ENCODE peak calls at places on chromosome 5, in four cellular contexts. R, P, I and Y are unnamed samples.

GRCh38 chr5:83718936-83719495 is 1.6 kb downstream of the HAPLN1 start:
- DNase-seq in P (no peak), R (no peak), I (no peak), Y (no peak)

GRCh38 chr5:100900142-100900795 is 2.8 kb downstream of the ST8SIA4 start:
- DNase-seq in P (no peak), R (no peak), I (no peak), Y (peak)

GRCh38 chr5:172506921-172507320 is 52.6 kb upstream of the SH3PXD2B start:
- DNase-seq in R (no peak), I (no peak), P (no peak), Y (no peak)

GRCh38 chr5:77120706-77121105 is 33.6 kb upstream of the ZBED3 start:
- DNase-seq in I (no peak), P (no peak), R (no peak), Y (no peak)

GRCh38 chr5:180795771-180796313 is 6.8 kb downstream of the MGAT1 start:
- DNase-seq in I (no peak), R (no peak), P (no peak), Y (no peak)

GRCh38 chr5:154849261-154849660 is 1.1 kb downstream of the FAXDC2 start:
- DNase-seq in P (no peak), I (no peak), R (no peak), Y (no peak)

GRCh38 chr5:167205881-167206280 is 1085.6 kb upstream of the WWC1 start:
- DNase-seq in P (no peak), I (no peak), R (no peak), Y (no peak)

GRCh38 chr5:179495906-179496455 is 54.4 kb upstream of the RUFY1 start:
- DNase-seq in P (no peak), I (no peak), R (no peak), Y (no peak)

GRCh38 chr5:94288937-94289336 is 329.5 kb downstream of the KIAA0825 start:
- DNase-seq in R (no peak), P (no peak), I (no peak), Y (no peak)

GRCh38 chr5:132812949-132813598 is at the start of gene SOWAHA:
- DNase-seq in R (peak), P (no peak), I (no peak), Y (peak)

GRCh38 chr5:50962934-50963646 is 296.7 kb downstream of the PARP8 start:
- DNase-seq in I (peak), P (peak), R (peak), Y (peak)

GRCh38 chr5:139747583-139748504 is 47.8 kb upstream of the PSD2 start:
- DNase-seq in R (no peak), P (peak), I (no peak), Y (peak)

GRCh38 chr5:120610145-120610544 is 146.0 kb downstream of the PRR16 start:
- DNase-seq in R (no peak), I (no peak), P (no peak), Y (no peak)

GRCh38 chr5:111733571-111733970 is 23.4 kb downstream of the NREP start:
- DNase-seq in P (no peak), R (no peak), I (no peak), Y (no peak)

GRCh38 chr5:174972291-174972690 is 247.9 kb downstream of the MSX2 start:
- DNase-seq in R (no peak), P (no peak), I (no peak), Y (peak)

GRCh38 chr5:177310332-177310731 is 1.4 kb downstream of the MXD3 start:
- DNase-seq in I (no peak), P (no peak), R (no peak), Y (no peak)

GRCh38 chr5:127746756-127747155 is 43.6 kb downstream of the CCDC192 start:
- DNase-seq in I (no peak), P (no peak), R (peak), Y (no peak)

GRCh38 chr5:4018968-4019766 is 423.5 kb downstream of the IRX1 start:
- DNase-seq in P (no peak), R (no peak), I (no peak), Y (no peak)

GRCh38 chr5:127367029-127367428 is 76.4 kb downstream of the MEGF10 start:
- DNase-seq in I (no peak), R (no peak), P (no peak), Y (no peak)

GRCh38 chr5:74864823-74865222 is 1.4 kb downstream of the FAM169A start:
- DNase-seq in P (no peak), I (peak), R (no peak), Y (no peak)

GRCh38 chr5:39566891-39567290 is 142.1 kb upstream of the DAB2 start:
- DNase-seq in I (no peak), P (no peak), R (no peak), Y (no peak)

GRCh38 chr5:39714036-39714698 is 289.4 kb upstream of the DAB2 start:
- DNase-seq in R (peak), P (peak), I (peak), Y (peak)

GRCh38 chr5:125160787-125161502 is 414.5 kb upstream of the ZNF608 start:
- DNase-seq in R (no peak), P (no peak), I (no peak), Y (no peak)

GRCh38 chr5:100004969-100005368 is 530.2 kb upstream of the FAM174A start:
- DNase-seq in P (no peak), I (no peak), R (no peak), Y (no peak)

GRCh38 chr5:164532226-164532937 is 1027.0 kb downstream of the MAT2B start:
- DNase-seq in R (no peak), I (no peak), P (no peak), Y (no peak)

GRCh38 chr5:33367396-33367795 is 73.4 kb upstream of the TARS1 start:
- DNase-seq in P (no peak), R (no peak), I (no peak), Y (no peak)

GRCh38 chr5:100708625-100709171 is 173.5 kb downstream of the FAM174A start:
- DNase-seq in P (no peak), R (no peak), I (no peak), Y (no peak)

GRCh38 chr5:67211926-67212325 is 15.3 kb upstream of the CD180 start:
- DNase-seq in I (no peak), P (no peak), R (no peak), Y (no peak)

GRCh38 chr5:140341591-140341990 is 4.8 kb downstream of the HBEGF start:
- DNase-seq in R (no peak), I (no peak), P (no peak), Y (no peak)

GRCh38 chr5:148437249-148437648 is 53.5 kb downstream of the FBXO38 start:
- DNase-seq in P (no peak), I (no peak), R (no peak), Y (no peak)

GRCh38 chr5:56951131-56951945 is 585 bp downstream of the MIER3 start:
- DNase-seq in I (no peak), R (peak), P (no peak), Y (peak)
- TF ChIP-seq JUNB in I (no peak), R (no peak), P (no peak), Y (no peak)

DNA sequence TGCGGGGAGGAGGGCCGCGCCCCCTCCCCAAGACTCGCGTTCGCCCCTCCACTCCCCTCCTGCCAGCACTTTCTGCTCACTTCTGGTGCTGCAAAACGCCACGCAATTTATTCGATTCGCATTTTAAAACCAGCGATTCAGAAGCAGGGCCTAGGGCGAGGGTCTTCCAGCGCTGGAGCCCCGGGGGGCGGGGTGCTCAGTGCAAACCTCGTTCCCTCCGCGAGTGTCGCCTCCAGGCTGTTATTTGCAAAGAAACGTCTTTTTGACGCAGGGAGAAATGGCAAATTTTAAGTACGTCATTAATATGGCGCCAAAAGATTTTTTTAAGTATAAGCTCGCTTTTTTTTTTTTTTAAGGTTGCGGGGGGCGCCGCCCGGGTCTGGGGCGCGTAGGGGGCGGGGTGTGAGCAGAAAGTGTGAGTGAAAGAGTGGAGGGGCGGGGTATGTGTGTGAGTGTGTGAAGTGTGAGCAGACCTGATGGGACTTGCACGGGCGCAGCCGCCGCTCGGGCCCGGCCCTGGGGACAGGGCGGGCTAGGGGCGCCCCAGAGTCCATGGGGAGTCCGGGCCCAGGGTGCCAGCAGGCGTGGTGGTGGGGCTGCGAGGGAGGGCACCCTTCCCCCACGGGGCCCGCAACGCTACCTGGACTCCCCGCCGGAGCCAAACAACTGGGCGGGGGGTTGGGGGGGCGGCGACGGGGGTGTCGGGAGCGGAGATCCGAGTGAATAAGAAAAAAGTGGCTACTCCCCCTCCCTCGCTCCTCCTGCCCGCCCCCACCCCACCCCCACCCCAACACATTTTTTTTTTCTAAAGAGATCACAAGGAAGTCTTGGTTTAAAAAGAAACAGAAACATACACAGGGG is at the start of gene JADE2:
- DNase-seq in I (peak), P (peak), R (peak), Y (peak)
- TF ChIP-seq JUNB in I (no peak), P (no peak), R (no peak), Y (no peak)

GRCh38 chr5:137565450-137565849 is 66.3 kb upstream of the SPOCK1 start:
- DNase-seq in R (no peak), I (no peak), P (no peak), Y (no peak)
- TF ChIP-seq JUNB in R (no peak), I (no peak), P (no peak), Y (no peak)

GRCh38 chr5:92403308-92403707 is 1020.2 kb upstream of the ARRDC3 start:
- DNase-seq in I (no peak), R (no peak), P (no peak), Y (no peak)
- TF ChIP-seq JUNB in I (no peak), R (no peak), P (no peak), Y (no peak)

GRCh38 chr5:135654646-135655045 is 75.9 kb upstream of the CXCL14 start:
- DNase-seq in P (no peak), R (no peak), I (no peak), Y (no peak)

GRCh38 chr5:135648109-135648508 is 69.3 kb upstream of the CXCL14 start:
- DNase-seq in P (no peak), I (no peak), R (no peak), Y (no peak)

GRCh38 chr5:135655326-135655725 is 76.5 kb upstream of the CXCL14 start:
- DNase-seq in P (no peak), R (no peak), I (no peak), Y (no peak)

GRCh38 chr5:135650081-135650480 is 71.3 kb upstream of the CXCL14 start:
- DNase-seq in R (no peak), I (no peak), P (no peak), Y (no peak)

GRCh38 chr5:135651156-135651555 is 72.4 kb upstream of the CXCL14 start:
- DNase-seq in P (no peak), R (no peak), I (no peak), Y (no peak)
- TF ChIP-seq JUNB in P (no peak), R (no peak), I (no peak), Y (no peak)

GRCh38 chr5:21862986-21863385 is 990.2 kb downstream of the CDH12 start:
- DNase-seq in P (no peak), I (no peak), R (no peak), Y (no peak)
- TF ChIP-seq JUNB in P (no peak), I (no peak), R (no peak), Y (no peak)

GRCh38 chr5:151084363-151084762 is 3.5 kb upstream of the TNIP1 start:
- DNase-seq in I (no peak), R (no peak), P (no peak), Y (no peak)
- TF ChIP-seq JUNB in I (no peak), R (no peak), P (no peak), Y (no peak)

GRCh38 chr5:152462021-152462721 is 57.1 kb upstream of the NMUR2 start:
- DNase-seq in I (no peak), P (no peak), R (peak), Y (no peak)
- TF ChIP-seq JUNB in I (no peak), P (no peak), R (no peak), Y (no peak)